ENCODE peak calls at places on chromosomes 7 and 10, in seven cellular contexts. One of them, this sample, is unnamed.
A peak's percentile ranks its signal among the peaks of the same experiment; 100 is the strongest.

GRCh38 chr7:105654994-105655900 is 74.0 kb upstream of the EFCAB10 start:
- DNase-seq in activated naive CD4-positive, alpha-beta T cell treated with anti-CD3 and anti-CD28 coated beads, Interleukin-2, amount 50 U/mL, for 72 hours: no peak
- DNase-seq in GM23248: peak; percentile 36
- DNase-seq in activated naive CD8-positive, alpha-beta T cell treated with anti-CD3 and anti-CD28 coated beads, Interleukin-2, amount 50 U/mL, for 24 hours: no peak
- DNase-seq in activated T-cell treated with anti-CD3 and anti-CD28 coated beads for 48 hours: no peak
- DNase-seq in endothelial cell: peak; percentile 30
- DNase-seq in choroid plexus epithelial cell: peak; percentile 72
- DNase-seq in this sample: peak; percentile 69

GRCh38 chr10:127854769-127855583 is 37.8 kb downstream of the CLRN3 start:
- DNase-seq in activated naive CD8-positive, alpha-beta T cell treated with anti-CD3 and anti-CD28 coated beads, Interleukin-2, amount 50 U/mL, for 24 hours: no peak
- DNase-seq in activated naive CD4-positive, alpha-beta T cell treated with anti-CD3 and anti-CD28 coated beads, Interleukin-2, amount 50 U/mL, for 72 hours: no peak
- DNase-seq in endothelial cell: no peak
- DNase-seq in choroid plexus epithelial cell: no peak
- DNase-seq in GM23248: no peak
- DNase-seq in activated T-cell treated with anti-CD3 and anti-CD28 coated beads for 48 hours: no peak
- DNase-seq in this sample: no peak

GRCh38 chr7:8638076-8638475 is 204.7 kb downstream of the NXPH1 start:
- DNase-seq in endothelial cell: no peak
- DNase-seq in activated naive CD8-positive, alpha-beta T cell treated with anti-CD3 and anti-CD28 coated beads, Interleukin-2, amount 50 U/mL, for 24 hours: no peak
- DNase-seq in choroid plexus epithelial cell: no peak
- DNase-seq in activated T-cell treated with anti-CD3 and anti-CD28 coated beads for 48 hours: no peak
- DNase-seq in GM23248: no peak
- DNase-seq in activated naive CD4-positive, alpha-beta T cell treated with anti-CD3 and anti-CD28 coated beads, Interleukin-2, amount 50 U/mL, for 72 hours: no peak
- DNase-seq in this sample: peak; percentile 99

GRCh38 chr10:72337039-72337629 is 17.6 kb downstream of the DNAJB12 start:
- DNase-seq in activated T-cell treated with anti-CD3 and anti-CD28 coated beads for 48 hours: peak; percentile 69
- DNase-seq in endothelial cell: peak; percentile 79
- DNase-seq in choroid plexus epithelial cell: peak; percentile 82
- DNase-seq in activated naive CD8-positive, alpha-beta T cell treated with anti-CD3 and anti-CD28 coated beads, Interleukin-2, amount 50 U/mL, for 24 hours: peak; percentile 82
- DNase-seq in activated naive CD4-positive, alpha-beta T cell treated with anti-CD3 and anti-CD28 coated beads, Interleukin-2, amount 50 U/mL, for 72 hours: peak; percentile 82
- DNase-seq in GM23248: peak; percentile 81
- DNase-seq in this sample: peak; percentile 76

GRCh38 chr10:110919971-110920881 is 822 bp downstream of the SHOC2 start:
- DNase-seq in activated naive CD8-positive, alpha-beta T cell treated with anti-CD3 and anti-CD28 coated beads, Interleukin-2, amount 50 U/mL, for 24 hours: peak; percentile 35
- DNase-seq in activated naive CD4-positive, alpha-beta T cell treated with anti-CD3 and anti-CD28 coated beads, Interleukin-2, amount 50 U/mL, for 72 hours: peak; percentile 34
- DNase-seq in activated T-cell treated with anti-CD3 and anti-CD28 coated beads for 48 hours: peak; percentile 2
- DNase-seq in GM23248: peak; percentile 63
- DNase-seq in endothelial cell: peak; percentile 36
- DNase-seq in choroid plexus epithelial cell: peak; percentile 60
- DNase-seq in this sample: peak; percentile 78

GRCh38 chr10:74213571-74214162 is 62.6 kb downstream of the ADK start:
- DNase-seq in endothelial cell: peak; percentile 24
- DNase-seq in activated naive CD8-positive, alpha-beta T cell treated with anti-CD3 and anti-CD28 coated beads, Interleukin-2, amount 50 U/mL, for 24 hours: peak; percentile 44
- DNase-seq in activated T-cell treated with anti-CD3 and anti-CD28 coated beads for 48 hours: peak; percentile 12
- DNase-seq in GM23248: peak; percentile 61
- DNase-seq in activated naive CD4-positive, alpha-beta T cell treated with anti-CD3 and anti-CD28 coated beads, Interleukin-2, amount 50 U/mL, for 72 hours: no peak
- DNase-seq in choroid plexus epithelial cell: peak; percentile 78
- DNase-seq in this sample: peak; percentile 39

GRCh38 chr7:45028138-45028919 is 28.3 kb downstream of the CCM2 start:
- DNase-seq in GM23248: no peak
- DNase-seq in activated T-cell treated with anti-CD3 and anti-CD28 coated beads for 48 hours: no peak
- DNase-seq in activated naive CD8-positive, alpha-beta T cell treated with anti-CD3 and anti-CD28 coated beads, Interleukin-2, amount 50 U/mL, for 24 hours: no peak
- DNase-seq in activated naive CD4-positive, alpha-beta T cell treated with anti-CD3 and anti-CD28 coated beads, Interleukin-2, amount 50 U/mL, for 72 hours: no peak
- DNase-seq in choroid plexus epithelial cell: no peak
- DNase-seq in endothelial cell: no peak
- DNase-seq in this sample: no peak

GRCh38 chr10:69813632-69814031 is 11.9 kb downstream of the COL13A1 start:
- DNase-seq in activated naive CD8-positive, alpha-beta T cell treated with anti-CD3 and anti-CD28 coated beads, Interleukin-2, amount 50 U/mL, for 24 hours: no peak
- DNase-seq in activated naive CD4-positive, alpha-beta T cell treated with anti-CD3 and anti-CD28 coated beads, Interleukin-2, amount 50 U/mL, for 72 hours: no peak
- DNase-seq in GM23248: no peak
- DNase-seq in endothelial cell: no peak
- DNase-seq in activated T-cell treated with anti-CD3 and anti-CD28 coated beads for 48 hours: no peak
- DNase-seq in choroid plexus epithelial cell: no peak
- DNase-seq in this sample: no peak

GRCh38 chr10:95513941-95514392 is 47.2 kb downstream of the SORBS1 start:
- DNase-seq in activated naive CD8-positive, alpha-beta T cell treated with anti-CD3 and anti-CD28 coated beads, Interleukin-2, amount 50 U/mL, for 24 hours: peak; percentile 6
- DNase-seq in activated T-cell treated with anti-CD3 and anti-CD28 coated beads for 48 hours: peak; percentile 18
- DNase-seq in GM23248: peak; percentile 88
- DNase-seq in activated naive CD4-positive, alpha-beta T cell treated with anti-CD3 and anti-CD28 coated beads, Interleukin-2, amount 50 U/mL, for 72 hours: no peak
- DNase-seq in endothelial cell: no peak
- DNase-seq in choroid plexus epithelial cell: peak; percentile 31
- DNase-seq in this sample: peak; percentile 23

GRCh38 chr10:44963772-44964633 is 4.4 kb downstream of the RASSF4 start:
- DNase-seq in choroid plexus epithelial cell: no peak
- DNase-seq in endothelial cell: no peak
- DNase-seq in activated T-cell treated with anti-CD3 and anti-CD28 coated beads for 48 hours: no peak
- DNase-seq in activated naive CD8-positive, alpha-beta T cell treated with anti-CD3 and anti-CD28 coated beads, Interleukin-2, amount 50 U/mL, for 24 hours: no peak
- DNase-seq in activated naive CD4-positive, alpha-beta T cell treated with anti-CD3 and anti-CD28 coated beads, Interleukin-2, amount 50 U/mL, for 72 hours: no peak
- DNase-seq in GM23248: no peak
- DNase-seq in this sample: no peak